ENCODE peak calls at places on chromosomes 3 and 15, in nine cellular contexts. H, O, V, J, W, Z, R, A and X are unnamed samples. For H3K36me3, the result is how much of the 10 kb centered on the place peaks cover.

GRCh38 chr3:197533396-197534347 is 22.1 kb downstream of the BDH1 start:
- ATAC-seq in H (peak), O (peak), V (no peak), J (no peak), W (no peak), Z (no peak), R (no peak), A (no peak), X (peak)

GRCh38 chr3:135966349-135966695 is 794 bp downstream of the PPP2R3A start:
- ATAC-seq in H (no peak), O (no peak), V (no peak), J (no peak), W (no peak), Z (peak), R (no peak), A (no peak), X (peak)

GRCh38 chr3:94360982-94361381 is 298.1 kb downstream of the NSUN3 start:
- ATAC-seq in H (no peak), O (peak), V (peak), J (no peak), W (no peak), Z (no peak), R (no peak), A (no peak), X (peak)

GRCh38 chr3:169694117-169694516 is 30.6 kb upstream of the MECOM start:
- ATAC-seq in H (no peak), O (no peak), V (no peak), J (no peak), W (no peak), Z (no peak), R (no peak), A (no peak), X (no peak)

GRCh38 chr3:78163379-78163778 is 1123.5 kb downstream of the ROBO2 start:
- ATAC-seq in H (no peak), O (no peak), V (no peak), J (no peak), W (no peak), Z (no peak), R (no peak), A (no peak), X (no peak)

GRCh38 chr3:193656445-193656844 is 63.4 kb downstream of the OPA1 start:
- ATAC-seq in H (no peak), O (no peak), V (no peak), J (no peak), W (no peak), Z (no peak), R (no peak), A (no peak), X (no peak)

GRCh38 chr3:50221051-50221412 is 15.0 kb upstream of the GNAI2 start:
- ATAC-seq in H (no peak), O (no peak), V (no peak), J (no peak), W (no peak), Z (no peak), R (no peak), A (no peak), X (no peak)

GRCh38 chr3:35789039-35789438 is 149.7 kb downstream of the ARPP21 start:
- ATAC-seq in H (no peak), O (no peak), V (no peak), J (no peak), W (no peak), Z (peak), R (no peak), A (no peak), X (no peak)

GRCh38 chr3:197734667-197735318 is 1.9 kb downstream of the RUBCN start:
- ATAC-seq in H (no peak), O (no peak), V (no peak), J (no peak), W (no peak), Z (no peak), R (no peak), A (no peak), X (no peak)

GRCh38 chr3:146823622-146824021 is 218.5 kb upstream of the PLSCR5 start:
- ATAC-seq in H (no peak), O (no peak), V (no peak), J (no peak), W (no peak), Z (no peak), R (no peak), A (no peak), X (no peak)

GRCh38 chr15:51024735-51025453 is 69.8 kb downstream of the TNFAIP8L3 start:
- ATAC-seq in H (no peak), O (no peak), V (no peak), J (no peak), W (no peak), Z (peak), R (no peak), A (no peak), X (no peak)

GRCh38 chr15:73320619-73321180 is 48.1 kb downstream of the HCN4 start:
- ATAC-seq in H (no peak), O (no peak), V (no peak), J (no peak), W (no peak), Z (no peak), R (no peak), A (no peak), X (no peak)

GRCh38 chr15:94584833-94585244 is 353.5 kb downstream of the MCTP2 start:
- ATAC-seq in H (peak), O (peak), V (no peak), J (peak), W (no peak), Z (no peak), R (peak), A (peak), X (no peak)

GRCh38 chr3:123624302-123624701 is 39.4 kb upstream of the HACD2 start:
- ATAC-seq in H (no peak), O (no peak), V (no peak), J (no peak), W (no peak), Z (no peak), R (no peak), A (no peak), X (no peak)

GRCh38 chr3:67678665-67679064 is 24.3 kb upstream of the SUCLG2 start:
- ATAC-seq in H (no peak), O (no peak), V (no peak), J (peak), W (no peak), Z (no peak), R (peak), A (peak), X (no peak)

GRCh38 chr3:158420654-158421396 is 150.2 kb upstream of the MLF1 start:
- ATAC-seq in H (no peak), O (no peak), V (peak), J (no peak), W (peak), Z (no peak), R (no peak), A (no peak), X (no peak)

GRCh38 chr3:53028641-53029040 is 17.2 kb downstream of the SFMBT1 start:
- ATAC-seq in H (peak), O (peak), V (no peak), J (no peak), W (no peak), Z (no peak), R (no peak), A (no peak), X (no peak)

GRCh38 chr3:76369170-76369569 is 583.8 kb upstream of the ZNF717 start:
- ATAC-seq in H (no peak), O (no peak), V (no peak), J (no peak), W (no peak), Z (no peak), R (no peak), A (no peak), X (no peak)

GRCh38 chr15:100651253-100651652 is 48.9 kb downstream of the ASB7 start:
- ATAC-seq in H (no peak), O (no peak), V (no peak), J (no peak), W (no peak), Z (no peak), R (no peak), A (no peak), X (no peak)

GRCh38 chr3:119507404-119507803 is 9.1 kb downstream of the TIMMDC1 start:
- ATAC-seq in H (no peak), O (no peak), V (no peak), J (no peak), W (no peak), Z (no peak), R (no peak), A (no peak), X (no peak)
- H3K36me3 ChIP-seq in H (half or more), O (half or more), V (under half), J (under half), W (under half), Z (under half), R (half or more), A (under half), X (half or more)

DNA sequence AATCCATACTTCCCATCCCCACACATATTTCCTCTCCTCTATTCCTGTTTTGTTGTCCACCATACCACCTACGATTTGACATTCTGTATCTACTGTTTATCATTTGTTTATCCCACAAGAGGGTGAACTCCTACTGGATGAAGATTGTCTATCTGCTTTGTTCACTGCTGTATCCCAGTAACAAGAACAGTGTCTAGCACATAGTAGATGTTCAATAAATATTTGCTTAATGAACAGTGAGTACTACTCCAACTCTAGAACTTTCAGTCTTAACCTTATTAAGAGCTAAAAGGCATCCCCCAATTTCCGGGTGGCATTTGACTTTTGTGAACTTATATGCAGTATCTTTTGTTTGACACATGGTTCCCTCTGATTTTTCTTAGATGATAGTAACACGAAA is 1.3 kb downstream of the PYGO1 start:
- ATAC-seq in H (peak), O (no peak), V (no peak), J (no peak), W (no peak), Z (no peak), R (no peak), A (no peak), X (no peak)
- H3K4me3 ChIP-seq in H (peak), O (peak), V (no peak), J (no peak), W (no peak), Z (peak), R (no peak), A (no peak), X (peak)

DNA sequence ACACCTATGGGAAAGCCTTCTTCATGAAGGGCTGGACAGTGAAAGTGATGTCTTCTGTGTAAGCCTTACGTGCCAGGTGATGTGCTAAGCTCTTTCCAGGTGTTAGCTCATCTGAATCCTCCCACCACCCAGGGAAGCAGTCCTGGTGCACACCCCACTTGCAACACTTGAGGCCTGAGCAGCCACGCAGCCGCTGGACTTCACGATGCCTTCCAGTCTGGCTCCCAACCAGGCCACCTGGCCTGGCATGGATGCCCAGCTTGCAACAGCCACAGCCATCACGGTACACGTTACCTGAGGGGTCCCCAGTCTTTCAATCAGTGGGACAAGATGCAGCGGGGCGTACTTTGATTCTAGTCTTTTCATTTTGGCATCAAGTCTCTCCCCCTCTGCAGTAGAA is 35.8 kb downstream of the NIPA2 start:
- ATAC-seq in H (no peak), O (no peak), V (no peak), J (no peak), W (no peak), Z (no peak), R (no peak), A (no peak), X (no peak)
- H3K36me3 ChIP-seq in H (half or more), O (half or more), V (half or more), J (under half), W (under half), Z (under half), R (under half), A (under half), X (under half)

GRCh38 chr15:90421527-90421926 is 33.5 kb downstream of the IQGAP1 start:
- ATAC-seq in H (peak), O (no peak), V (peak), J (no peak), W (no peak), Z (no peak), R (no peak), A (no peak), X (no peak)

GRCh38 chr15:90419202-90419601 is 31.2 kb downstream of the IQGAP1 start:
- ATAC-seq in H (no peak), O (no peak), V (no peak), J (no peak), W (no peak), Z (no peak), R (no peak), A (peak), X (no peak)

GRCh38 chr15:90418627-90419026 is 30.6 kb downstream of the IQGAP1 start:
- ATAC-seq in H (peak), O (peak), V (no peak), J (no peak), W (no peak), Z (no peak), R (no peak), A (no peak), X (no peak)

GRCh38 chr15:90420488-90420850 is 32.4 kb downstream of the IQGAP1 start:
- ATAC-seq in H (no peak), O (no peak), V (no peak), J (no peak), W (peak), Z (peak), R (no peak), A (no peak), X (no peak)

DNA sequence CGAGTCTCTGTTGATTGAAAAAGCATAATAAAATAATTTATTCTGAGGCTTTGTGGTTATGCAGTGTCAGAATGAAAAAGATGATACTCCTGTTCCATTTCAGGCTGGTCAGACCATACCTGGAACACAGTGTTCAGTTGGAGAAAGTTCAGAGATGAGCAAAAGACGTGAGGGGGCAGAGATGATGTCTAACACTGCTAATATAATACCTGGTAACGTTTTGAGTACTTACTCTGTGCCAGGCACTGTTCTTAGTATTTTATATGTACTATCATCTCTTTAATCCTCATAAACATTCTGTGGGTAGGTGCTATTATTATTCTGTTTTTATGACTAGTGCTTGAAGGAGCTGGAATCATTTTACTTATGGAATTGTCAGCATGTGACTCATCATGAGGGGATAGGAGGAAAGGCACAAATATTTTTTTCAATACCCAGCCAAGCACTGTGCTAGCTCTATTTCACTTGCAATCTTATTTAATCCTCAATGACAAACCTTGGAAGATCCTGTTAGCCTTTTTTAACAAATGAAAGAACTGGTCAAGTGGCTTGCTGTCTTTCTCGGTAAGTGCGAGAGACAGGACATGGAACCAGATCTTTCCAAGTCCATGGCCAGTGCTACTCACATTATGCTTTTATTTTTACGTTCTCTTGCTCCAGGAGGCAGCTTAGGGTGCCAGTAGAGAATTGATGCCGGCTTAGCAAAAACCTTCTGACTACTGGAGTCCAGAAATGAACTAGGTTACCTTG is 31.9 kb downstream of the IQGAP1 start:
- ATAC-seq in H (peak), O (no peak), V (peak), J (no peak), W (peak), Z (peak), R (no peak), A (no peak), X (peak)
- H3K4me3 ChIP-seq in H (no peak), O (no peak), V (no peak), J (no peak), W (peak), Z (peak), R (no peak), A (no peak), X (peak)

GRCh38 chr15:91864669-91865068 is 11.2 kb downstream of the SLCO3A1 start:
- ATAC-seq in H (no peak), O (no peak), V (no peak), J (peak), W (no peak), Z (no peak), R (no peak), A (peak), X (no peak)

GRCh38 chr15:91866971-91867372 is 13.5 kb downstream of the SLCO3A1 start:
- ATAC-seq in H (peak), O (peak), V (peak), J (no peak), W (peak), Z (peak), R (peak), A (no peak), X (peak)

GRCh38 chr15:91866371-91866905 is 12.9 kb downstream of the SLCO3A1 start:
- ATAC-seq in H (peak), O (peak), V (peak), J (no peak), W (no peak), Z (peak), R (peak), A (no peak), X (peak)

GRCh38 chr15:91865903-91866302 is 12.4 kb downstream of the SLCO3A1 start:
- ATAC-seq in H (no peak), O (no peak), V (no peak), J (no peak), W (no peak), Z (no peak), R (peak), A (no peak), X (no peak)

GRCh38 chr15:91865486-91865885 is 12.0 kb downstream of the SLCO3A1 start:
- ATAC-seq in H (no peak), O (no peak), V (no peak), J (no peak), W (no peak), Z (no peak), R (no peak), A (no peak), X (no peak)
- H3K36me3 ChIP-seq in H (under half), O (under half), V (under half), J (under half), W (under half), Z (under half), R (under half), A (under half), X (under half)

DNA sequence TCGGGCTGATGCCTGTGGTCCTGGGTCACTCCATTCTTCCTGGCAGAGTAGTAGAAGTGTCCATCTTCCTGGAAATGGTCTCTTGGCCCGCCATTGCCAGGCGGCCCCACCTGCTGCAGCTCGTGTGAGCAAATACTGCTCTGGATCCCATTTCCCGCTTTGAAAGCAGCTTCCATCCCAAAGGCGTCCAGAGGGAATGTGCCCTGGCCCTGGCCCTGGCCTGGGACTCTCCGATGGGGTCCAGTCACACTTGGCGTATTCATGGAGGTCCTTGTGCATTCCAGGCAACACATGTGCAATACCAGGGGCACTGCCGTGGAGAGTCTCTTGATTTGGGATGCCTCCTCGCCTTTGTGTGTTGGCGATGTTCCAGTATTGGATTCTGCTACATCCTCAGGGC is 111.1 kb downstream of the SNRPN start:
- ATAC-seq in H (no peak), O (no peak), V (no peak), J (no peak), W (no peak), Z (no peak), R (no peak), A (no peak), X (no peak)
- H3K4me3 ChIP-seq in H (no peak), O (no peak), V (no peak), J (no peak), W (no peak), Z (no peak), R (no peak), A (no peak), X (no peak)

GRCh38 chr3:172329070-172329469 is 119.2 kb downstream of the GHSR start:
- ATAC-seq in H (no peak), O (no peak), V (no peak), J (no peak), W (no peak), Z (no peak), R (no peak), A (no peak), X (no peak)

GRCh38 chr3:172323894-172324590 is 124.2 kb downstream of the GHSR start:
- ATAC-seq in H (peak), O (peak), V (peak), J (no peak), W (no peak), Z (peak), R (no peak), A (no peak), X (peak)

GRCh38 chr3:172324591-172325203 is 123.6 kb downstream of the GHSR start:
- ATAC-seq in H (peak), O (peak), V (peak), J (no peak), W (peak), Z (peak), R (no peak), A (no peak), X (no peak)

GRCh38 chr3:172328282-172328681 is 120.0 kb downstream of the GHSR start:
- ATAC-seq in H (no peak), O (no peak), V (no peak), J (no peak), W (no peak), Z (no peak), R (no peak), A (no peak), X (no peak)

DNA sequence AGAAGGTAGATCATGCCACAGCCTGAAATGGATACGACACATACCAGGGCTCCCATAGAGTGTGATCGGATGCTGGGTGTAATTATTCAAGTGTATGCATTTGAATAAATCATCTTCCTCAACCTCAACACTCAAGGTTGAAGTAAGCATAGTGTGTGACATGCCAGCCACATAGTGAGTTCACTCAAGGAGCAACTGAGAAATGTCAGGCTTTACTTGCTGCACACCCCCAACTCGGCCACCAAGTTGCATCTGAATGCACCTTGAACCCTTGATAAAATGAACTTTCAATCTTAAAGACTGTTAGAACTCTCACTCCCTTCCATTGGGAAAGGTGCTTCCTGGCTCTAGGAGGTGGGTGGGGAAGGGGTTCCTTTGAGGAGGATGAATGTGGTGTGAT is 121.3 kb downstream of the GHSR start:
- ATAC-seq in H (no peak), O (no peak), V (no peak), J (no peak), W (no peak), Z (no peak), R (no peak), A (no peak), X (no peak)
- H3K36me3 ChIP-seq in H (half or more), O (half or more), V (under half), J (under half), W (under half), Z (under half), R (under half), A (under half), X (half or more)